ENCODE peak calls at places on chromosomes 4 and X, in eight cellular contexts. V is heart left ventricle, F is brain microvascular endothelial cell, J is body of pancreas, C is astrocyte, W is endothelial cell of umbilical vein, N is PC-3, O is fibroblast of lung. Z is an unnamed sample. For H3K27me3, the result is how much of the 10 kb centered on the place peaks cover.

GRCh38 chr4:57094482-57095223 is 15.5 kb downstream of the IGFBP7 start:
- DNase-seq in V (no peak), F (peak), J (no peak), C (peak), W (no peak), N (peak), O (peak), Z (no peak)

GRCh38 chrX:274904-275475 is 6.2 kb upstream of the PLCXD1 start:
- DNase-seq in V (peak), F (no peak), J (no peak), C (no peak), W (no peak), N (no peak), O (no peak), Z (no peak)

GRCh38 chrX:154378059-154378798 is 866 bp upstream of the EMD start:
- DNase-seq in V (peak), F (no peak), J (peak), C (no peak), W (peak), N (peak), O (no peak), Z (no peak)

GRCh38 chrX:117274943-117275342 is 812.2 kb upstream of the CT83 start:
- DNase-seq in V (no peak), F (no peak), J (no peak), C (no peak), W (no peak), N (no peak), O (no peak), Z (no peak)

GRCh38 chr4:132934901-132935300 is 214.2 kb upstream of the PCDH10 start:
- DNase-seq in V (no peak), F (no peak), J (no peak), C (no peak), W (no peak), N (no peak), O (no peak), Z (peak)

GRCh38 chr4:78584863-78585576 is 33.5 kb downstream of the ANXA3 start:
- DNase-seq in V (no peak), F (no peak), J (no peak), C (peak), W (no peak), N (no peak), O (no peak), Z (no peak)

GRCh38 chrX:80306007-80306406 is 114.2 kb upstream of the TENT5D start:
- DNase-seq in V (no peak), F (no peak), J (no peak), C (no peak), W (no peak), N (peak), O (no peak), Z (no peak)

GRCh38 chr4:147599764-147600163 is 17.4 kb upstream of the TMEM184C start:
- DNase-seq in V (no peak), F (no peak), J (no peak), C (peak), W (no peak), N (no peak), O (peak), Z (no peak)

GRCh38 chr4:113718252-113718651 is 43.3 kb downstream of the CAMK2D start:
- DNase-seq in V (no peak), F (no peak), J (no peak), C (no peak), W (no peak), N (no peak), O (no peak), Z (no peak)

GRCh38 chrX:107825698-107826285 is at the start of gene MID2:
- DNase-seq in V (peak), F (no peak), J (peak), C (peak), W (peak), N (peak), O (peak), Z (peak)

GRCh38 chr4:111776546-111776945 is 368.7 kb upstream of the FAM241A start:
- DNase-seq in V (no peak), F (no peak), J (no peak), C (peak), W (no peak), N (no peak), O (peak), Z (peak)

GRCh38 chr4:151990201-151990600 is 229.4 kb upstream of the GATB start:
- DNase-seq in V (no peak), F (no peak), J (no peak), C (peak), W (no peak), N (peak), O (peak), Z (peak)

GRCh38 chr4:154838694-154839093 is 57.6 kb downstream of the RBM46 start:
- DNase-seq in V (no peak), F (no peak), J (no peak), C (no peak), W (no peak), N (no peak), O (no peak), Z (no peak)
- H3K27me3 ChIP-seq in V (under half), F (under half), J (under half), C (under half), W (under half), N (under half), O (under half), Z (under half)

GRCh38 chrX:25196221-25196620 is 180.5 kb upstream of the ARX start:
- DNase-seq in V (no peak), F (no peak), J (no peak), C (no peak), W (no peak), N (no peak), O (no peak), Z (no peak)

DNA sequence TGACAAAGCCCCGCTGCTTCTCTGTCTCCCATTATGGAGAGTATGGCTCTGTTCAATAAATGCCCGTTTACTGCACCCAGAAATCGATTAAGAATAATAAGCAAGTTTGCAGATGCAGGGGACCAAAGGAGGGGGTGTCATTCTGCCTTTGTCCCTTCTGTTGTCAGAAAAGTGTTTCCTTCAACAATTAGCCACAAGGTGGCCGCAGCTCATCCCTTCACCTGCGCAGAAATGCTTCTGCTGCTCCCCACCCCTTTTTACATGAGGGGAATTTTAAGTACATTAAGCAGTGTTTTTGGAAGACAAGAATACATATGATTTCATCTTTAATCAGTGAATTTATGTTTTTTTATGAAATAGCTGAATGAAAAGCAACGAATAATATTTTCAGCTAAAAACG is 175.6 kb upstream of the ARX start:
- DNase-seq in V (no peak), F (no peak), J (no peak), C (no peak), W (no peak), N (peak), O (no peak), Z (no peak)
- TF ChIP-seq CTCF in V (no peak), F (peak), J (no peak), C (no peak), W (no peak), N (peak), O (no peak), Z (peak)

GRCh38 chr4:139889901-139890300 is 224.3 kb downstream of the MGST2 start:
- DNase-seq in V (no peak), F (no peak), J (no peak), C (no peak), W (no peak), N (no peak), O (no peak), Z (no peak)
- H3K27ac ChIP-seq in V (no peak), F (no peak), J (no peak), C (no peak), W (no peak), N (peak), O (no peak), Z (no peak)

DNA sequence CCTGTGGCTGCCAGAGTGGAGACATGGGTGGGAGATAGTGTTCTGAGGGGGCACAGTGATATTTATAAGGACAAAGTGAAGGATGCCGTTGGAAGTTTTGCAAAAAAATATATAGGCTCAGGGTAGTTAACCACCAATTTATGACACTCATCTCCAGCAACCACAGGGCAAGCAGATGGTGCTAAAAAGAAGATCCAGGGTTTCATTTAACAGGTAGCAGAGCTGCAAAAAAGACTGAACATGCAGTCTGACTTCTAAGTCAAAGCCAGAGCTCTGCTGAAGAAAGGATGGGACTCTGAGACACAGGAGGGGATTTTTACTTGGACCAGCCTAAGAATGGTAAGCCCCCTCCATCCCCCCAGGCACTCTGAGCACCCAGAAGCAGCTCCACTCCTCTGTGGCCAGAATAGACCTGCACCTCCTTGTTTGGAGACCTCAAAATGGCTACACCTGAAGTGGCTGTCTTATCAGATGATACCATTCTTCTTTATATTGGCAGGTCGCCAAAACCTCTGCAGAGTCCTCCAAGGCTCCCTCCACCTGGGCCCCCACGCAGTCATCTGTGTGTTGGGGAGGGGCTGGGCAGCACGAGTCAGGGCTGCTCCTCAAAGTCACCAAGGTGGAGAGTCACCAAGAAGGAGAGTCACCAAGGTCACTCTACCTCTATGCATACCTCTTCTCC is 161.4 kb upstream of the FAM9B start:
- DNase-seq in V (no peak), F (no peak), J (no peak), C (no peak), W (no peak), N (no peak), O (no peak), Z (no peak)
- H3K27me3 ChIP-seq in V (under half), F (under half), J (under half), C (under half), W (under half), N (under half), O (under half), Z (under half)

GRCh38 chr4:188821500-188821899 is 682.3 kb downstream of the TRIML1 start:
- DNase-seq in V (no peak), F (no peak), J (no peak), C (no peak), W (no peak), N (no peak), O (no peak), Z (no peak)

GRCh38 chr4:188819243-188819642 is 680.0 kb downstream of the TRIML1 start:
- DNase-seq in V (no peak), F (peak), J (no peak), C (no peak), W (no peak), N (no peak), O (peak), Z (peak)

GRCh38 chr4:188822698-188823097 is 683.5 kb downstream of the TRIML1 start:
- DNase-seq in V (no peak), F (no peak), J (no peak), C (no peak), W (no peak), N (peak), O (no peak), Z (peak)

GRCh38 chr4:188826393-188826792 is 687.2 kb downstream of the TRIML1 start:
- DNase-seq in V (no peak), F (no peak), J (no peak), C (no peak), W (no peak), N (no peak), O (no peak), Z (no peak)

DNA sequence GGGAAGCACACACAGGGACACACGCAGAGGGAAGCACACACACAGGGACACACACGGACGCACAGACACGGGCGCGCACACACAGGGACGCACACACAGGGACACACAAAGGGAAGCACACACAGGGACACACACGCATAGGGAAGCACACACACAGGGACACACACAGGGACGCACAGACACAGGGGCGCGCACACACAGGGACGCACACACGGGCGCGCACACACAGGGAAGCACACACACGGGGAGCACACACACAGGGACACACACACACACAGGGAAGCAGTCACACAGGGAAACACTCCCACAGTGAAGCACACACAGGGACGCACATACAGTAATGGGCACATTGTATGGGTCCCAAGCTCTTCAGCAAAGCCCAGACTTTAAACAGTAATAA is 685.3 kb downstream of the TRIML1 start:
- DNase-seq in V (no peak), F (no peak), J (no peak), C (no peak), W (no peak), N (no peak), O (no peak), Z (no peak)
- TF ChIP-seq CTCF in V (no peak), F (no peak), J (no peak), C (no peak), W (no peak), N (no peak), O (no peak), Z (no peak)

GRCh38 chrX:110032534-110033161 is 29.7 kb downstream of the TMEM164 start:
- DNase-seq in V (no peak), F (no peak), J (no peak), C (no peak), W (no peak), N (peak), O (no peak), Z (no peak)

GRCh38 chrX:110037181-110037580 is 34.3 kb downstream of the TMEM164 start:
- DNase-seq in V (no peak), F (no peak), J (no peak), C (no peak), W (peak), N (peak), O (peak), Z (no peak)

GRCh38 chrX:110034036-110034435 is 31.1 kb downstream of the TMEM164 start:
- DNase-seq in V (no peak), F (no peak), J (no peak), C (no peak), W (no peak), N (no peak), O (no peak), Z (no peak)

GRCh38 chrX:110038900-110039299 is 36.0 kb downstream of the TMEM164 start:
- DNase-seq in V (no peak), F (no peak), J (no peak), C (no peak), W (no peak), N (no peak), O (no peak), Z (no peak)

GRCh38 chrX:110036162-110037033 is 33.5 kb downstream of the TMEM164 start:
- DNase-seq in V (no peak), F (no peak), J (no peak), C (no peak), W (no peak), N (no peak), O (no peak), Z (no peak)
- H3K27ac ChIP-seq in V (no peak), F (no peak), J (no peak), C (no peak), W (no peak), N (no peak), O (no peak), Z (no peak)

GRCh38 chr4:110638347-110638746 is 15.5 kb upstream of the PITX2 start:
- DNase-seq in V (no peak), F (no peak), J (no peak), C (no peak), W (no peak), N (no peak), O (no peak), Z (no peak)
- H3K27me3 ChIP-seq in V (half or more), F (half or more), J (half or more), C (half or more), W (half or more), N (half or more), O (half or more), Z (under half)

GRCh38 chr4:67292649-67293048 is 252.7 kb downstream of the CENPC start:
- DNase-seq in V (no peak), F (no peak), J (no peak), C (no peak), W (no peak), N (peak), O (no peak), Z (no peak)

GRCh38 chr4:67286724-67287123 is 258.6 kb downstream of the CENPC start:
- DNase-seq in V (no peak), F (no peak), J (no peak), C (no peak), W (no peak), N (no peak), O (no peak), Z (no peak)

GRCh38 chr4:67292045-67292444 is 253.3 kb downstream of the CENPC start:
- DNase-seq in V (no peak), F (no peak), J (no peak), C (no peak), W (no peak), N (peak), O (no peak), Z (no peak)

GRCh38 chr4:67291639-67292038 is 253.7 kb downstream of the CENPC start:
- DNase-seq in V (no peak), F (no peak), J (no peak), C (no peak), W (no peak), N (peak), O (no peak), Z (no peak)

GRCh38 chr4:67288964-67289363 is 256.3 kb downstream of the CENPC start:
- DNase-seq in V (no peak), F (peak), J (no peak), C (no peak), W (no peak), N (peak), O (peak), Z (peak)
- TF ChIP-seq CTCF in V (no peak), F (peak), J (no peak), C (peak), W (no peak), N (peak), O (no peak), Z (peak)

Z was measured in foreskin keratinocyte.